ENCODE peak calls at places on chromosomes 4 and X, in five cellular contexts. J is IMR-90, L is AG04450, G is right atrium auricular region, T is astrocyte of the cerebellum. Z is an unnamed sample.

GRCh38 chr4:160316036-160316435 is 1213.2 kb downstream of the RAPGEF2 start:
- DNase-seq in J (no peak), L (no peak), G (no peak), T (peak; percentile 49), Z (no peak)

GRCh38 chr4:7217453-7218310 is 25.3 kb downstream of the SORCS2 start:
- DNase-seq in J (no peak), L (no peak), G (no peak), T (no peak), Z (no peak)

GRCh38 chrX:65300104-65300809 is 234.3 kb downstream of the LAS1L start:
- DNase-seq in J (no peak), L (no peak), G (no peak), T (no peak), Z (no peak)

GRCh38 chrX:17226736-17227135 is 148.3 kb upstream of the NHS start:
- DNase-seq in J (no peak), L (no peak), G (no peak), T (no peak), Z (no peak)

GRCh38 chr4:86661006-86661405 is 66.9 kb downstream of the PTPN13 start:
- DNase-seq in J (no peak), L (no peak), G (no peak), T (no peak), Z (no peak)

GRCh38 chr4:184384810-184385557 is 89.4 kb downstream of the IRF2 start:
- DNase-seq in J (peak; percentile 46), L (no peak), G (no peak), T (no peak), Z (no peak)

GRCh38 chr4:47106561-47106960 is 75.2 kb downstream of the GABRB1 start:
- DNase-seq in J (peak; percentile 79), L (no peak), G (no peak), T (no peak), Z (no peak)

GRCh38 chr4:89712141-89712540 is 124.8 kb downstream of the SNCA start:
- DNase-seq in J (peak; percentile 67), L (peak; percentile 7), G (no peak), T (peak; percentile 36), Z (no peak)

GRCh38 chrX:129759576-129760061 is 20.1 kb upstream of the SASH3 start:
- DNase-seq in J (peak; percentile 83), L (peak; percentile 51), G (no peak), T (peak; percentile 92), Z (peak; percentile 29)

GRCh38 chr4:83413676-83414075 is 41.9 kb downstream of the HELQ start:
- DNase-seq in J (peak; percentile 21), L (no peak), G (no peak), T (no peak), Z (no peak)

GRCh38 chr4:88939697-88940096 is 117.3 kb downstream of the FAM13A start:
- DNase-seq in J (peak; percentile 69), L (no peak), G (no peak), T (peak; percentile 33), Z (no peak)

GRCh38 chr4:182533948-182534347 is 290.7 kb downstream of the TENM3 start:
- DNase-seq in J (peak; percentile 74), L (no peak), G (no peak), T (no peak), Z (no peak)

GRCh38 chr4:17166954-17167353 is 268.5 kb upstream of the LDB2 start:
- DNase-seq in J (no peak), L (no peak), G (peak; percentile 64), T (peak; percentile 29), Z (no peak)

GRCh38 chr4:112145820-112146813 is 863 bp downstream of the FAM241A start:
- DNase-seq in J (peak; percentile 24), L (no peak), G (no peak), T (no peak), Z (no peak)

GRCh38 chr4:184617611-184618196 is 31.5 kb downstream of the CASP3 start:
- DNase-seq in J (no peak), L (no peak), G (no peak), T (no peak), Z (no peak)

GRCh38 chrX:30793075-30793766 is 95.8 kb downstream of the TAB3 start:
- DNase-seq in J (no peak), L (no peak), G (no peak), T (no peak), Z (no peak)

GRCh38 chrX:82585868-82586267 is 922.2 kb upstream of the POU3F4 start:
- DNase-seq in J (no peak), L (no peak), G (no peak), T (no peak), Z (no peak)

GRCh38 chr4:48311896-48312295 is 29.4 kb upstream of the SLAIN2 start:
- DNase-seq in J (peak; percentile 16), L (no peak), G (no peak), T (no peak), Z (no peak)

GRCh38 chr4:168387091-168387490 is 68.5 kb upstream of the DDX60 start:
- DNase-seq in J (no peak), L (no peak), G (no peak), T (no peak), Z (no peak)

GRCh38 chr4:185847352-185848078 is 35.5 kb upstream of the SORBS2 start:
- DNase-seq in J (peak; percentile 73), L (no peak), G (no peak), T (no peak), Z (peak; percentile 81)

GRCh38 chr4:36243355-36244256 is 708 bp downstream of the ARAP2 start:
- DNase-seq in J (peak; percentile 1), L (no peak), G (peak; percentile 63), T (no peak), Z (no peak)

GRCh38 chrX:17038277-17038676 is 91.8 kb downstream of the REPS2 start:
- DNase-seq in J (no peak), L (no peak), G (no peak), T (no peak), Z (no peak)

GRCh38 chr4:6017800-6018199 is 431 bp downstream of the C4orf50 start:
- DNase-seq in J (no peak), L (no peak), G (no peak), T (no peak), Z (no peak)

GRCh38 chrX:138886769-138887168 is 175.3 kb upstream of the FGF13 start:
- DNase-seq in J (no peak), L (no peak), G (no peak), T (peak; percentile 38), Z (no peak)

GRCh38 chrX:29992083-29992482 is 223.3 kb upstream of the MAGEB2 start:
- DNase-seq in J (no peak), L (no peak), G (no peak), T (no peak), Z (no peak)

GRCh38 chr4:169270156-169270809 is 473 bp downstream of the SH3RF1 start:
- DNase-seq in J (no peak), L (no peak), G (peak; percentile 70), T (no peak), Z (no peak)

GRCh38 chr4:138804705-138805104 is 210.9 kb upstream of the NOCT start:
- DNase-seq in J (peak; percentile 7), L (no peak), G (no peak), T (no peak), Z (peak; percentile 38)

GRCh38 chr4:7970031-7970946 is 30.6 kb upstream of the AFAP1 start:
- DNase-seq in J (peak; percentile 58), L (no peak), G (no peak), T (no peak), Z (peak; percentile 78)

DNA sequence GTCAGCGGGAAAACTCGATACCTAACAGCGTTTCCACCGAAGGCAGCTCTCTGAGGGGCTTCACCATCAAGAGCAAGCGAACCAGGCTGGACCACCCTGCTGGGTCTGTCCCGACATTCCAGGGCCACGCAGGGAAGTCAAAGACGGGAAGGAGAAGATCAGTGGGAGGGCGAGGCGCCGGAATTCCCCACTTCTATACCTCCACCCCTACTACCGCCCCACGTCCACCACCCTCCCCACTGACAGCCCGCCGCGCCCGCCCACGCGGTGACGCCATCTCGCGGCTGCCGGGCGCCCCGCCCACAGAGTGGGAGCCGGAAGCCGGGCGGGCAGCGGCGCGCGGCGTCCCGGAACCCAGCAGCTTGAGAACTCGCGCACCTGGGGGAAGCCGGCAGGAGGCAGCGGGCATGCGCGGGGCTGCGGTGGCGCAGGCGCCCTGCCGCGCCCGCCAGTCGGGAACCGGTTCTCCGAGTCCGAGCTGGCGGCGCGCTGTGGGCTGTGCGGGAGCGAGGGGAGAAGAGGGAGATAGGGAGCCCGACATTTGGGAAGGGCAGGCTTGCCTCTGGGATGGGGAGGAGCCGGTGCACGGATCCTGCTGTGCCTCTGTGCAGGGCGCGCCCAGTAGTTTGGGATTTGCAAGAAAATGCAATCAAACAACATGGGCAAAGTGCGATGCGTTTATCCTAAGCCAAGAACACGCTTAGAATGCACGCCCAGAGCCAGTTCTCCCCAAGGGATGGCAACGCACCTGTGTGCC is 3.2 kb upstream of the STIM2 start:
- DNase-seq in J (peak; percentile 84), L (peak; percentile 57), G (peak; percentile 84), T (no peak), Z (no peak)
- TF ChIP-seq CTCF in J (no peak), L (no peak), G (no peak), T (no peak), Z (no peak)

GRCh38 chr4:140068247-140068646 is 85.7 kb downstream of the MAML3 start:
- DNase-seq in J (no peak), L (no peak), G (no peak), T (no peak), Z (no peak)

GRCh38 chr4:140070369-140070768 is 83.6 kb downstream of the MAML3 start:
- DNase-seq in J (no peak), L (no peak), G (no peak), T (no peak), Z (no peak)

GRCh38 chr4:140065393-140065792 is 88.6 kb downstream of the MAML3 start:
- DNase-seq in J (no peak), L (no peak), G (no peak), T (no peak), Z (no peak)

GRCh38 chr4:140069068-140069467 is 84.9 kb downstream of the MAML3 start:
- DNase-seq in J (peak; percentile 73), L (no peak), G (peak; percentile 71), T (no peak), Z (no peak)

GRCh38 chr4:140066031-140066930 is 87.7 kb downstream of the MAML3 start:
- DNase-seq in J (no peak), L (no peak), G (no peak), T (no peak), Z (no peak)
- H3K4me3 ChIP-seq in J (no peak overlapping the region), L (no peak overlapping the region), G (no peak overlapping the region), T (no peak overlapping the region), Z (no peak overlapping the region)

GRCh38 chr4:23022032-23022431 is 329.3 kb downstream of the GBA3 start:
- DNase-seq in J (peak; percentile 9), L (no peak), G (no peak), T (peak; percentile 58), Z (peak; percentile 96)
- TF ChIP-seq CTCF in J (no peak), L (no peak), G (no peak), T (peak; percentile 11), Z (peak; percentile 35)

DNA sequence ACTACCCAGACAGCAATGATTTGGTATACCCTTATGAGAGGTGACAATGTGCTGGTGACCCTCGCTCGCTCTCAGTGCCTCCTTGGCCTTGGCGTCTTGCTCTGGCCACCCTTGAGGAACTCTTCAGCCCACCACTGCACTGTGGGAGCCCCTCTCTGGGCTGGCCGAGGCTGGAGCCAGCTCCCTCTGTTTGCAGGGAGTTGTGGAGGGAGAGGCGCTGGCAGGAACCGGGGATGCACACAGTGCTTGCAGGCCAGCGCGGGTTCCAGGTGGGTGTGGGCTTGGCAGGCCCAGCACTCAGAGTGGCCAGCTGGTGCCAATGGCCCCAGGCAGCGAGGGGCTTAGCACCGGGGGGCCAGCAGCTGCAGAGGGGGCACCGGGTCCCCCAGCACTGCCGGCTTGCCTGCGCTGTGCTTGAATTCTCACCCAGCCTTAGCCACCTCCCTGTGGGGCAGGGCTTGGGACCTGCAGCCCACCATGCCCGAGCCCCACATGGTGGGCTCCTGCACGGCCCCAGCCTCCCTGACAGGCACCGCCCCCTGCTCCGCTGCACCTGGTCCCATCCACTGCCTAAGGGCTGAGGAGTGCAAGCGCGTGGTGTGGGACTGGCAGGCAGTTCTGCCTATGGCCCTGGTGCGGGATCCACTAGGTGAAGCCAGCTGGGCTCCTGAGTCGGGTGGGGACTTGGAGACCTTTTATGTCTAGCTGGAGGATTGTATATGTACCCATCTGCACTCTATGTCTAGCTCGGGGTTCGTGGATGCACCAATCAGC is 857.0 kb upstream of the IGFBP7 start:
- DNase-seq in J (no peak), L (no peak), G (no peak), T (no peak), Z (no peak)
- H3K4me3 ChIP-seq in J (no peak overlapping the region), L (no peak overlapping the region), G (no peak overlapping the region), T (no peak overlapping the region), Z (no peak overlapping the region)

Z was measured in retinal pigment epithelial cell.